ENCODE peak calls at places on chromosome X, in ten cellular contexts. One of them, this sample, is unnamed.

GRCh38 chrX:102976793-102977495 is 39.9 kb downstream of the RAB40AL start:
- DNase-seq in nucleus accumbens: no peak
- DNase-seq in activated T-helper 1 cell treated with Interleukin-2 at 50 U/mL for 16 hours: no peak
- DNase-seq in stimulated activated CD8-positive, alpha-beta memory T cell treated with anti-CD3 and anti-CD28 coated beads, Interleukin-12 subunit alpha, Interleukin-12 subunit beta, amount 100 ng/mL, for 4 hours: no peak
- DNase-seq in NCI-H2107: no peak
- DNase-seq in activated CD8-positive, alpha-beta T cell treated with anti-CD3 and anti-CD28 coated beads, Interleukin-2, amount 10 ng/mL, durations not matched to agents 7 days and 5 days: no peak
- DNase-seq in MV-4-11: peak; percentile 76
- DNase-seq in fibroblast of the conjunctiva: no peak
- DNase-seq in H4: peak; percentile 39
- DNase-seq in CD8-positive, alpha-beta T cell: no peak
- DNase-seq in this sample: peak; percentile 62

GRCh38 chrX:21840199-21840557 is 761 bp downstream of the MBTPS2 start:
- DNase-seq in nucleus accumbens: no peak
- DNase-seq in activated T-helper 1 cell treated with Interleukin-2 at 50 U/mL for 16 hours: no peak
- DNase-seq in stimulated activated CD8-positive, alpha-beta memory T cell treated with anti-CD3 and anti-CD28 coated beads, Interleukin-12 subunit alpha, Interleukin-12 subunit beta, amount 100 ng/mL, for 4 hours: no peak
- DNase-seq in NCI-H2107: no peak
- DNase-seq in activated CD8-positive, alpha-beta T cell treated with anti-CD3 and anti-CD28 coated beads, Interleukin-2, amount 10 ng/mL, durations not matched to agents 7 days and 5 days: peak; percentile 28
- DNase-seq in MV-4-11: no peak
- DNase-seq in fibroblast of the conjunctiva: no peak
- DNase-seq in H4: no peak
- DNase-seq in CD8-positive, alpha-beta T cell: no peak
- DNase-seq in this sample: no peak

GRCh38 chrX:96713303-96713702 is 28.7 kb downstream of the DIAPH2 start:
- DNase-seq in nucleus accumbens: no peak
- DNase-seq in activated T-helper 1 cell treated with Interleukin-2 at 50 U/mL for 16 hours: no peak
- DNase-seq in stimulated activated CD8-positive, alpha-beta memory T cell treated with anti-CD3 and anti-CD28 coated beads, Interleukin-12 subunit alpha, Interleukin-12 subunit beta, amount 100 ng/mL, for 4 hours: no peak
- DNase-seq in NCI-H2107: no peak
- DNase-seq in activated CD8-positive, alpha-beta T cell treated with anti-CD3 and anti-CD28 coated beads, Interleukin-2, amount 10 ng/mL, durations not matched to agents 7 days and 5 days: no peak
- DNase-seq in MV-4-11: no peak
- DNase-seq in fibroblast of the conjunctiva: no peak
- DNase-seq in H4: no peak
- DNase-seq in CD8-positive, alpha-beta T cell: no peak
- DNase-seq in this sample: no peak

GRCh38 chrX:100659431-100660137 is 15.6 kb downstream of the SRPX2 start:
- DNase-seq in nucleus accumbens: no peak
- DNase-seq in activated T-helper 1 cell treated with Interleukin-2 at 50 U/mL for 16 hours: no peak
- DNase-seq in stimulated activated CD8-positive, alpha-beta memory T cell treated with anti-CD3 and anti-CD28 coated beads, Interleukin-12 subunit alpha, Interleukin-12 subunit beta, amount 100 ng/mL, for 4 hours: no peak
- DNase-seq in NCI-H2107: no peak
- DNase-seq in activated CD8-positive, alpha-beta T cell treated with anti-CD3 and anti-CD28 coated beads, Interleukin-2, amount 10 ng/mL, durations not matched to agents 7 days and 5 days: no peak
- DNase-seq in MV-4-11: no peak
- DNase-seq in fibroblast of the conjunctiva: no peak
- DNase-seq in H4: no peak
- DNase-seq in CD8-positive, alpha-beta T cell: no peak
- DNase-seq in this sample: no peak

GRCh38 chrX:134294548-134294947 is 57.6 kb downstream of the CCDC160 start:
- DNase-seq in nucleus accumbens: no peak
- DNase-seq in activated T-helper 1 cell treated with Interleukin-2 at 50 U/mL for 16 hours: no peak
- DNase-seq in stimulated activated CD8-positive, alpha-beta memory T cell treated with anti-CD3 and anti-CD28 coated beads, Interleukin-12 subunit alpha, Interleukin-12 subunit beta, amount 100 ng/mL, for 4 hours: no peak
- DNase-seq in NCI-H2107: no peak
- DNase-seq in activated CD8-positive, alpha-beta T cell treated with anti-CD3 and anti-CD28 coated beads, Interleukin-2, amount 10 ng/mL, durations not matched to agents 7 days and 5 days: no peak
- DNase-seq in MV-4-11: no peak
- DNase-seq in fibroblast of the conjunctiva: no peak
- DNase-seq in H4: no peak
- DNase-seq in CD8-positive, alpha-beta T cell: no peak
- DNase-seq in this sample: peak; percentile 1

GRCh38 chrX:12210921-12211320 is 72.6 kb downstream of the FRMPD4 start:
- DNase-seq in nucleus accumbens: no peak
- DNase-seq in activated T-helper 1 cell treated with Interleukin-2 at 50 U/mL for 16 hours: no peak
- DNase-seq in stimulated activated CD8-positive, alpha-beta memory T cell treated with anti-CD3 and anti-CD28 coated beads, Interleukin-12 subunit alpha, Interleukin-12 subunit beta, amount 100 ng/mL, for 4 hours: no peak
- DNase-seq in NCI-H2107: no peak
- DNase-seq in activated CD8-positive, alpha-beta T cell treated with anti-CD3 and anti-CD28 coated beads, Interleukin-2, amount 10 ng/mL, durations not matched to agents 7 days and 5 days: no peak
- DNase-seq in MV-4-11: no peak
- DNase-seq in fibroblast of the conjunctiva: no peak
- DNase-seq in H4: no peak
- DNase-seq in CD8-positive, alpha-beta T cell: no peak
- DNase-seq in this sample: no peak

GRCh38 chrX:20637351-20637750 is 370.6 kb upstream of the RPS6KA3 start:
- DNase-seq in nucleus accumbens: no peak
- DNase-seq in activated T-helper 1 cell treated with Interleukin-2 at 50 U/mL for 16 hours: no peak
- DNase-seq in stimulated activated CD8-positive, alpha-beta memory T cell treated with anti-CD3 and anti-CD28 coated beads, Interleukin-12 subunit alpha, Interleukin-12 subunit beta, amount 100 ng/mL, for 4 hours: no peak
- DNase-seq in NCI-H2107: no peak
- DNase-seq in activated CD8-positive, alpha-beta T cell treated with anti-CD3 and anti-CD28 coated beads, Interleukin-2, amount 10 ng/mL, durations not matched to agents 7 days and 5 days: no peak
- DNase-seq in MV-4-11: no peak
- DNase-seq in fibroblast of the conjunctiva: no peak
- DNase-seq in H4: no peak
- DNase-seq in CD8-positive, alpha-beta T cell: no peak
- DNase-seq in this sample: no peak

GRCh38 chrX:7318246-7318645 is 170.3 kb upstream of the PUDP start:
- DNase-seq in nucleus accumbens: no peak
- DNase-seq in activated T-helper 1 cell treated with Interleukin-2 at 50 U/mL for 16 hours: no peak
- DNase-seq in stimulated activated CD8-positive, alpha-beta memory T cell treated with anti-CD3 and anti-CD28 coated beads, Interleukin-12 subunit alpha, Interleukin-12 subunit beta, amount 100 ng/mL, for 4 hours: no peak
- DNase-seq in NCI-H2107: no peak
- DNase-seq in activated CD8-positive, alpha-beta T cell treated with anti-CD3 and anti-CD28 coated beads, Interleukin-2, amount 10 ng/mL, durations not matched to agents 7 days and 5 days: no peak
- DNase-seq in MV-4-11: no peak
- DNase-seq in fibroblast of the conjunctiva: no peak
- DNase-seq in H4: no peak
- DNase-seq in CD8-positive, alpha-beta T cell: no peak
- DNase-seq in this sample: no peak

GRCh38 chrX:2272337-2272736 is 228.4 kb downstream of the DHRSX start:
- DNase-seq in nucleus accumbens: no peak
- DNase-seq in activated T-helper 1 cell treated with Interleukin-2 at 50 U/mL for 16 hours: no peak
- DNase-seq in stimulated activated CD8-positive, alpha-beta memory T cell treated with anti-CD3 and anti-CD28 coated beads, Interleukin-12 subunit alpha, Interleukin-12 subunit beta, amount 100 ng/mL, for 4 hours: no peak
- DNase-seq in NCI-H2107: no peak
- DNase-seq in activated CD8-positive, alpha-beta T cell treated with anti-CD3 and anti-CD28 coated beads, Interleukin-2, amount 10 ng/mL, durations not matched to agents 7 days and 5 days: no peak
- DNase-seq in MV-4-11: no peak
- DNase-seq in fibroblast of the conjunctiva: no peak
- DNase-seq in H4: no peak
- DNase-seq in CD8-positive, alpha-beta T cell: no peak
- DNase-seq in this sample: no peak

GRCh38 chrX:12956704-12957541 is 18.0 kb upstream of the TMSB4X start:
- DNase-seq in nucleus accumbens: no peak
- DNase-seq in activated T-helper 1 cell treated with Interleukin-2 at 50 U/mL for 16 hours: no peak
- DNase-seq in stimulated activated CD8-positive, alpha-beta memory T cell treated with anti-CD3 and anti-CD28 coated beads, Interleukin-12 subunit alpha, Interleukin-12 subunit beta, amount 100 ng/mL, for 4 hours: no peak
- DNase-seq in NCI-H2107: no peak
- DNase-seq in activated CD8-positive, alpha-beta T cell treated with anti-CD3 and anti-CD28 coated beads, Interleukin-2, amount 10 ng/mL, durations not matched to agents 7 days and 5 days: peak; percentile 78
- DNase-seq in MV-4-11: peak; percentile 92
- DNase-seq in fibroblast of the conjunctiva: no peak
- DNase-seq in H4: peak; percentile 79
- DNase-seq in CD8-positive, alpha-beta T cell: peak; percentile 58
- DNase-seq in this sample: peak; percentile 86

GRCh38 chrX:264634-265455 is 16.3 kb upstream of the PLCXD1 start:
- DNase-seq in nucleus accumbens: no peak
- DNase-seq in activated T-helper 1 cell treated with Interleukin-2 at 50 U/mL for 16 hours: no peak
- DNase-seq in stimulated activated CD8-positive, alpha-beta memory T cell treated with anti-CD3 and anti-CD28 coated beads, Interleukin-12 subunit alpha, Interleukin-12 subunit beta, amount 100 ng/mL, for 4 hours: no peak
- DNase-seq in NCI-H2107: no peak
- DNase-seq in activated CD8-positive, alpha-beta T cell treated with anti-CD3 and anti-CD28 coated beads, Interleukin-2, amount 10 ng/mL, durations not matched to agents 7 days and 5 days: no peak
- DNase-seq in MV-4-11: no peak
- DNase-seq in fibroblast of the conjunctiva: peak; percentile 21
- DNase-seq in H4: no peak
- DNase-seq in CD8-positive, alpha-beta T cell: no peak
- DNase-seq in this sample: no peak

GRCh38 chrX:31656013-31656412 is 584.2 kb upstream of the FTHL17 start:
- DNase-seq in nucleus accumbens: no peak
- DNase-seq in activated T-helper 1 cell treated with Interleukin-2 at 50 U/mL for 16 hours: no peak
- DNase-seq in stimulated activated CD8-positive, alpha-beta memory T cell treated with anti-CD3 and anti-CD28 coated beads, Interleukin-12 subunit alpha, Interleukin-12 subunit beta, amount 100 ng/mL, for 4 hours: no peak
- DNase-seq in NCI-H2107: no peak
- DNase-seq in activated CD8-positive, alpha-beta T cell treated with anti-CD3 and anti-CD28 coated beads, Interleukin-2, amount 10 ng/mL, durations not matched to agents 7 days and 5 days: no peak
- DNase-seq in MV-4-11: peak; percentile 13
- DNase-seq in fibroblast of the conjunctiva: no peak
- DNase-seq in H4: no peak
- DNase-seq in CD8-positive, alpha-beta T cell: no peak
- DNase-seq in this sample: no peak

GRCh38 chrX:150361777-150362351 is 1.3 kb upstream of the MAMLD1 start:
- DNase-seq in nucleus accumbens: no peak
- DNase-seq in activated T-helper 1 cell treated with Interleukin-2 at 50 U/mL for 16 hours: no peak
- DNase-seq in stimulated activated CD8-positive, alpha-beta memory T cell treated with anti-CD3 and anti-CD28 coated beads, Interleukin-12 subunit alpha, Interleukin-12 subunit beta, amount 100 ng/mL, for 4 hours: no peak
- DNase-seq in NCI-H2107: no peak
- DNase-seq in activated CD8-positive, alpha-beta T cell treated with anti-CD3 and anti-CD28 coated beads, Interleukin-2, amount 10 ng/mL, durations not matched to agents 7 days and 5 days: no peak
- DNase-seq in MV-4-11: no peak
- DNase-seq in fibroblast of the conjunctiva: no peak
- DNase-seq in H4: no peak
- DNase-seq in CD8-positive, alpha-beta T cell: peak; percentile 22
- DNase-seq in this sample: no peak

GRCh38 chrX:1205681-1206611 is 6.5 kb downstream of the CRLF2 start:
- DNase-seq in nucleus accumbens: no peak
- DNase-seq in activated T-helper 1 cell treated with Interleukin-2 at 50 U/mL for 16 hours: no peak
- DNase-seq in stimulated activated CD8-positive, alpha-beta memory T cell treated with anti-CD3 and anti-CD28 coated beads, Interleukin-12 subunit alpha, Interleukin-12 subunit beta, amount 100 ng/mL, for 4 hours: no peak
- DNase-seq in NCI-H2107: no peak
- DNase-seq in activated CD8-positive, alpha-beta T cell treated with anti-CD3 and anti-CD28 coated beads, Interleukin-2, amount 10 ng/mL, durations not matched to agents 7 days and 5 days: peak; percentile 29
- DNase-seq in MV-4-11: no peak
- DNase-seq in fibroblast of the conjunctiva: peak; percentile 75
- DNase-seq in H4: peak; percentile 97
- DNase-seq in CD8-positive, alpha-beta T cell: peak; percentile 6
- DNase-seq in this sample: no peak

GRCh38 chrX:96994088-96994487 is 110.4 kb downstream of the RPA4 start:
- DNase-seq in nucleus accumbens: no peak
- DNase-seq in activated T-helper 1 cell treated with Interleukin-2 at 50 U/mL for 16 hours: no peak
- DNase-seq in stimulated activated CD8-positive, alpha-beta memory T cell treated with anti-CD3 and anti-CD28 coated beads, Interleukin-12 subunit alpha, Interleukin-12 subunit beta, amount 100 ng/mL, for 4 hours: no peak
- DNase-seq in NCI-H2107: no peak
- DNase-seq in activated CD8-positive, alpha-beta T cell treated with anti-CD3 and anti-CD28 coated beads, Interleukin-2, amount 10 ng/mL, durations not matched to agents 7 days and 5 days: no peak
- DNase-seq in MV-4-11: peak; percentile 49
- DNase-seq in fibroblast of the conjunctiva: no peak
- DNase-seq in H4: no peak
- DNase-seq in CD8-positive, alpha-beta T cell: no peak
- DNase-seq in this sample: no peak

GRCh38 chrX:55008571-55009358 is 8.6 kb downstream of the APEX2 start:
- DNase-seq in nucleus accumbens: no peak
- DNase-seq in activated T-helper 1 cell treated with Interleukin-2 at 50 U/mL for 16 hours: no peak
- DNase-seq in stimulated activated CD8-positive, alpha-beta memory T cell treated with anti-CD3 and anti-CD28 coated beads, Interleukin-12 subunit alpha, Interleukin-12 subunit beta, amount 100 ng/mL, for 4 hours: no peak
- DNase-seq in NCI-H2107: no peak
- DNase-seq in activated CD8-positive, alpha-beta T cell treated with anti-CD3 and anti-CD28 coated beads, Interleukin-2, amount 10 ng/mL, durations not matched to agents 7 days and 5 days: no peak
- DNase-seq in MV-4-11: peak; percentile 87
- DNase-seq in fibroblast of the conjunctiva: no peak
- DNase-seq in H4: peak; percentile 6
- DNase-seq in CD8-positive, alpha-beta T cell: no peak
- DNase-seq in this sample: peak; percentile 25

GRCh38 chrX:12614266-12614665 is 176.9 kb upstream of the PRPS2 start:
- DNase-seq in nucleus accumbens: no peak
- DNase-seq in activated T-helper 1 cell treated with Interleukin-2 at 50 U/mL for 16 hours: no peak
- DNase-seq in stimulated activated CD8-positive, alpha-beta memory T cell treated with anti-CD3 and anti-CD28 coated beads, Interleukin-12 subunit alpha, Interleukin-12 subunit beta, amount 100 ng/mL, for 4 hours: no peak
- DNase-seq in NCI-H2107: no peak
- DNase-seq in activated CD8-positive, alpha-beta T cell treated with anti-CD3 and anti-CD28 coated beads, Interleukin-2, amount 10 ng/mL, durations not matched to agents 7 days and 5 days: no peak
- DNase-seq in MV-4-11: no peak
- DNase-seq in fibroblast of the conjunctiva: no peak
- DNase-seq in H4: no peak
- DNase-seq in CD8-positive, alpha-beta T cell: no peak
- DNase-seq in this sample: no peak

GRCh38 chrX:53316860-53317237 is 35.5 kb upstream of the IQSEC2 start:
- DNase-seq in nucleus accumbens: no peak
- DNase-seq in activated T-helper 1 cell treated with Interleukin-2 at 50 U/mL for 16 hours: no peak
- DNase-seq in stimulated activated CD8-positive, alpha-beta memory T cell treated with anti-CD3 and anti-CD28 coated beads, Interleukin-12 subunit alpha, Interleukin-12 subunit beta, amount 100 ng/mL, for 4 hours: no peak
- DNase-seq in NCI-H2107: no peak
- DNase-seq in activated CD8-positive, alpha-beta T cell treated with anti-CD3 and anti-CD28 coated beads, Interleukin-2, amount 10 ng/mL, durations not matched to agents 7 days and 5 days: no peak
- DNase-seq in MV-4-11: no peak
- DNase-seq in fibroblast of the conjunctiva: no peak
- DNase-seq in H4: no peak
- DNase-seq in CD8-positive, alpha-beta T cell: no peak
- DNase-seq in this sample: no peak

GRCh38 chrX:123859409-123859827 is 435 bp upstream of the XIAP start:
- DNase-seq in nucleus accumbens: peak; percentile 71
- DNase-seq in activated T-helper 1 cell treated with Interleukin-2 at 50 U/mL for 16 hours: peak; percentile 37
- DNase-seq in stimulated activated CD8-positive, alpha-beta memory T cell treated with anti-CD3 and anti-CD28 coated beads, Interleukin-12 subunit alpha, Interleukin-12 subunit beta, amount 100 ng/mL, for 4 hours: peak; percentile 42
- DNase-seq in NCI-H2107: peak; percentile 54
- DNase-seq in activated CD8-positive, alpha-beta T cell treated with anti-CD3 and anti-CD28 coated beads, Interleukin-2, amount 10 ng/mL, durations not matched to agents 7 days and 5 days: no peak
- DNase-seq in MV-4-11: peak; percentile 69
- DNase-seq in fibroblast of the conjunctiva: no peak
- DNase-seq in H4: no peak
- DNase-seq in CD8-positive, alpha-beta T cell: no peak
- DNase-seq in this sample: peak; percentile 68

GRCh38 chrX:46681849-46682248 is 77.1 kb downstream of the SLC9A7 start:
- DNase-seq in nucleus accumbens: no peak
- DNase-seq in activated T-helper 1 cell treated with Interleukin-2 at 50 U/mL for 16 hours: no peak
- DNase-seq in stimulated activated CD8-positive, alpha-beta memory T cell treated with anti-CD3 and anti-CD28 coated beads, Interleukin-12 subunit alpha, Interleukin-12 subunit beta, amount 100 ng/mL, for 4 hours: no peak
- DNase-seq in NCI-H2107: no peak
- DNase-seq in activated CD8-positive, alpha-beta T cell treated with anti-CD3 and anti-CD28 coated beads, Interleukin-2, amount 10 ng/mL, durations not matched to agents 7 days and 5 days: no peak
- DNase-seq in MV-4-11: no peak
- DNase-seq in fibroblast of the conjunctiva: no peak
- DNase-seq in H4: no peak
- DNase-seq in CD8-positive, alpha-beta T cell: no peak
- DNase-seq in this sample: no peak

GRCh38 chrX:20527458-20528099 is 260.9 kb upstream of the RPS6KA3 start:
- DNase-seq in nucleus accumbens: no peak
- DNase-seq in activated T-helper 1 cell treated with Interleukin-2 at 50 U/mL for 16 hours: no peak
- DNase-seq in stimulated activated CD8-positive, alpha-beta memory T cell treated with anti-CD3 and anti-CD28 coated beads, Interleukin-12 subunit alpha, Interleukin-12 subunit beta, amount 100 ng/mL, for 4 hours: no peak
- DNase-seq in NCI-H2107: peak; percentile 19
- DNase-seq in activated CD8-positive, alpha-beta T cell treated with anti-CD3 and anti-CD28 coated beads, Interleukin-2, amount 10 ng/mL, durations not matched to agents 7 days and 5 days: no peak
- DNase-seq in MV-4-11: peak; percentile 4
- DNase-seq in fibroblast of the conjunctiva: no peak
- DNase-seq in H4: peak; percentile 34
- DNase-seq in CD8-positive, alpha-beta T cell: no peak
- DNase-seq in this sample: peak; percentile 61

GRCh38 chrX:41759817-41760216 is 35.8 kb downstream of the GPR82 start:
- DNase-seq in nucleus accumbens: no peak
- DNase-seq in activated T-helper 1 cell treated with Interleukin-2 at 50 U/mL for 16 hours: no peak
- DNase-seq in stimulated activated CD8-positive, alpha-beta memory T cell treated with anti-CD3 and anti-CD28 coated beads, Interleukin-12 subunit alpha, Interleukin-12 subunit beta, amount 100 ng/mL, for 4 hours: no peak
- DNase-seq in NCI-H2107: no peak
- DNase-seq in activated CD8-positive, alpha-beta T cell treated with anti-CD3 and anti-CD28 coated beads, Interleukin-2, amount 10 ng/mL, durations not matched to agents 7 days and 5 days: peak; percentile 23
- DNase-seq in MV-4-11: peak; percentile 28
- DNase-seq in fibroblast of the conjunctiva: peak; percentile 30
- DNase-seq in H4: peak; percentile 10
- DNase-seq in CD8-positive, alpha-beta T cell: no peak
- DNase-seq in this sample: peak; percentile 25

GRCh38 chrX:2781226-2781571 is 29.4 kb downstream of the XG start:
- DNase-seq in nucleus accumbens: no peak
- DNase-seq in activated T-helper 1 cell treated with Interleukin-2 at 50 U/mL for 16 hours: no peak
- DNase-seq in stimulated activated CD8-positive, alpha-beta memory T cell treated with anti-CD3 and anti-CD28 coated beads, Interleukin-12 subunit alpha, Interleukin-12 subunit beta, amount 100 ng/mL, for 4 hours: no peak
- DNase-seq in NCI-H2107: no peak
- DNase-seq in activated CD8-positive, alpha-beta T cell treated with anti-CD3 and anti-CD28 coated beads, Interleukin-2, amount 10 ng/mL, durations not matched to agents 7 days and 5 days: no peak
- DNase-seq in MV-4-11: no peak
- DNase-seq in fibroblast of the conjunctiva: no peak
- DNase-seq in H4: no peak
- DNase-seq in CD8-positive, alpha-beta T cell: no peak
- DNase-seq in this sample: no peak

GRCh38 chrX:48684134-48684533 is 535 bp downstream of the WAS start:
- DNase-seq in nucleus accumbens: no peak
- DNase-seq in activated T-helper 1 cell treated with Interleukin-2 at 50 U/mL for 16 hours: no peak
- DNase-seq in stimulated activated CD8-positive, alpha-beta memory T cell treated with anti-CD3 and anti-CD28 coated beads, Interleukin-12 subunit alpha, Interleukin-12 subunit beta, amount 100 ng/mL, for 4 hours: no peak
- DNase-seq in NCI-H2107: no peak
- DNase-seq in activated CD8-positive, alpha-beta T cell treated with anti-CD3 and anti-CD28 coated beads, Interleukin-2, amount 10 ng/mL, durations not matched to agents 7 days and 5 days: no peak
- DNase-seq in MV-4-11: no peak
- DNase-seq in fibroblast of the conjunctiva: no peak
- DNase-seq in H4: no peak
- DNase-seq in CD8-positive, alpha-beta T cell: no peak
- DNase-seq in this sample: no peak

GRCh38 chrX:150475466-150475865 is 93.0 kb upstream of the MTM1 start:
- DNase-seq in nucleus accumbens: no peak
- DNase-seq in activated T-helper 1 cell treated with Interleukin-2 at 50 U/mL for 16 hours: no peak
- DNase-seq in stimulated activated CD8-positive, alpha-beta memory T cell treated with anti-CD3 and anti-CD28 coated beads, Interleukin-12 subunit alpha, Interleukin-12 subunit beta, amount 100 ng/mL, for 4 hours: no peak
- DNase-seq in NCI-H2107: no peak
- DNase-seq in activated CD8-positive, alpha-beta T cell treated with anti-CD3 and anti-CD28 coated beads, Interleukin-2, amount 10 ng/mL, durations not matched to agents 7 days and 5 days: no peak
- DNase-seq in MV-4-11: no peak
- DNase-seq in fibroblast of the conjunctiva: peak; percentile 1
- DNase-seq in H4: no peak
- DNase-seq in CD8-positive, alpha-beta T cell: no peak
- DNase-seq in this sample: no peak

GRCh38 chrX:71621644-71622346 is 3.5 kb upstream of the CXCR3 start:
- DNase-seq in nucleus accumbens: no peak
- DNase-seq in activated T-helper 1 cell treated with Interleukin-2 at 50 U/mL for 16 hours: no peak
- DNase-seq in stimulated activated CD8-positive, alpha-beta memory T cell treated with anti-CD3 and anti-CD28 coated beads, Interleukin-12 subunit alpha, Interleukin-12 subunit beta, amount 100 ng/mL, for 4 hours: no peak
- DNase-seq in NCI-H2107: no peak
- DNase-seq in activated CD8-positive, alpha-beta T cell treated with anti-CD3 and anti-CD28 coated beads, Interleukin-2, amount 10 ng/mL, durations not matched to agents 7 days and 5 days: no peak
- DNase-seq in MV-4-11: no peak
- DNase-seq in fibroblast of the conjunctiva: no peak
- DNase-seq in H4: no peak
- DNase-seq in CD8-positive, alpha-beta T cell: no peak
- DNase-seq in this sample: no peak

GRCh38 chrX:27380163-27380845 is 82.8 kb downstream of the PPP4R3C start:
- DNase-seq in nucleus accumbens: no peak
- DNase-seq in activated T-helper 1 cell treated with Interleukin-2 at 50 U/mL for 16 hours: no peak
- DNase-seq in stimulated activated CD8-positive, alpha-beta memory T cell treated with anti-CD3 and anti-CD28 coated beads, Interleukin-12 subunit alpha, Interleukin-12 subunit beta, amount 100 ng/mL, for 4 hours: no peak
- DNase-seq in NCI-H2107: no peak
- DNase-seq in activated CD8-positive, alpha-beta T cell treated with anti-CD3 and anti-CD28 coated beads, Interleukin-2, amount 10 ng/mL, durations not matched to agents 7 days and 5 days: no peak
- DNase-seq in MV-4-11: no peak
- DNase-seq in fibroblast of the conjunctiva: no peak
- DNase-seq in H4: peak; percentile 1
- DNase-seq in CD8-positive, alpha-beta T cell: no peak
- DNase-seq in this sample: no peak

GRCh38 chrX:129825746-129826505 is 17.8 kb downstream of the ZDHHC9 start:
- DNase-seq in nucleus accumbens: no peak
- DNase-seq in activated T-helper 1 cell treated with Interleukin-2 at 50 U/mL for 16 hours: no peak
- DNase-seq in stimulated activated CD8-positive, alpha-beta memory T cell treated with anti-CD3 and anti-CD28 coated beads, Interleukin-12 subunit alpha, Interleukin-12 subunit beta, amount 100 ng/mL, for 4 hours: no peak
- DNase-seq in NCI-H2107: no peak
- DNase-seq in activated CD8-positive, alpha-beta T cell treated with anti-CD3 and anti-CD28 coated beads, Interleukin-2, amount 10 ng/mL, durations not matched to agents 7 days and 5 days: peak; percentile 24
- DNase-seq in MV-4-11: no peak
- DNase-seq in fibroblast of the conjunctiva: no peak
- DNase-seq in H4: no peak
- DNase-seq in CD8-positive, alpha-beta T cell: no peak
- DNase-seq in this sample: no peak

This sample was measured in Kasumi-1.